ENCODE peak calls at places on chromosomes 7 and 10, in ten cellular contexts. P is HFF-Myc; K is EH; C is GM20000; F is hippocampal formation; O is activated CD4-positive, alpha-beta T cell treated with anti-CD3 and anti-CD28 coated beads for 1 hour; J is EL; Y is myocyte; X is activated T-helper 1 cell treated with anti-CD3 and anti-CD28 coated beads, Interleukin-12 subunit alpha, Interleukin-12 subunit beta, Interleukin-2, Interleukin-4 antibody, amounts not matched to agents 30 ng/mL and 10 ng/mL and 1 ng/mL, durations not matched to agents 14 hours and 24 hours and 36 hours; E is activated CD8-positive, alpha-beta T cell treated with anti-CD3 and anti-CD28 coated beads, Interleukin-2, amount 10 ng/mL, durations not matched to agents 7 days and 5 days. R is an unnamed sample.

GRCh38 chr10:44398271-44398670 is 13.4 kb upstream of the CXCL12 start:
- DNase-seq in F (no peak), K (no peak), P (no peak), O (no peak), C (no peak), J (no peak), E (no peak), Y (no peak), X (no peak), R (no peak)

GRCh38 chr7:111510584-111511378 is 51.5 kb downstream of the IMMP2L start:
- DNase-seq in E (no peak), J (no peak), K (no peak), Y (no peak), O (no peak), P (no peak), F (no peak), X (no peak), C (no peak), R (no peak)

GRCh38 chr10:51699145-51699474 is 285 bp downstream of the CSTF2T start:
- DNase-seq in F (no peak), K (no peak), C (no peak), J (no peak), P (no peak), O (no peak), E (no peak), X (no peak), Y (no peak), R (no peak)

GRCh38 chr7:131591674-131592328 is 35.4 kb upstream of the PODXL start:
- DNase-seq in C (no peak), F (no peak), Y (no peak), X (no peak), K (no peak), P (no peak), J (no peak), E (no peak), O (no peak), R (no peak)

GRCh38 chr7:55065079-55065478 is 46.3 kb downstream of the EGFR start:
- DNase-seq in P (peak; percentile 92), J (peak; percentile 98), F (no peak), C (no peak), K (peak; percentile 98), O (no peak), X (no peak), E (no peak), Y (peak; percentile 92), R (no peak)

GRCh38 chr7:84042110-84042539 is 152.5 kb downstream of the SEMA3A start:
- DNase-seq in X (no peak), O (no peak), Y (peak; percentile 36), F (no peak), C (no peak), E (no peak), J (peak; percentile 94), K (peak; percentile 95), P (peak; percentile 85), R (no peak)

GRCh38 chr7:5423272-5423843 is at the start of gene TNRC18:
- DNase-seq in J (no peak), C (peak; percentile 68), K (no peak), F (no peak), O (no peak), X (no peak), Y (no peak), E (no peak), P (no peak), R (peak; percentile 54)

GRCh38 chr10:11473128-11473760 is 138.2 kb downstream of the USP6NL start:
- DNase-seq in E (no peak), J (no peak), F (no peak), Y (no peak), P (no peak), O (no peak), X (no peak), C (no peak), K (peak; percentile 24), R (no peak)

GRCh38 chr10:114357591-114357990 is 46.7 kb downstream of the AFAP1L2 start:
- DNase-seq in O (no peak), E (no peak), P (no peak), J (no peak), Y (no peak), C (no peak), K (no peak), F (no peak), X (no peak), R (no peak)

GRCh38 chr7:27064169-27064568 is 31.6 kb downstream of the HOXA1 start:
- DNase-seq in J (no peak), F (no peak), P (no peak), O (no peak), E (no peak), K (peak; percentile 43), X (no peak), C (no peak), Y (peak; percentile 65), R (no peak)

GRCh38 chr10:102452672-102453340 is 1.5 kb upstream of the C10orf95 start:
- DNase-seq in O (no peak), E (peak; percentile 71), C (no peak), P (no peak), X (peak; percentile 55), J (peak; percentile 91), Y (peak; percentile 95), F (no peak), K (peak; percentile 84), R (no peak)

GRCh38 chr7:94698275-94698674 is 42.3 kb upstream of the SGCE start:
- DNase-seq in E (no peak), C (no peak), J (peak; percentile 80), P (peak; percentile 65), X (no peak), Y (peak; percentile 74), K (peak; percentile 82), F (no peak), O (no peak), R (no peak)

GRCh38 chr7:36409180-36409579 is 19.5 kb downstream of the ANLN start:
- DNase-seq in K (no peak), J (no peak), F (no peak), E (no peak), C (no peak), P (no peak), Y (no peak), X (no peak), O (no peak), R (no peak)

GRCh38 chr7:92448185-92448747 is 984 bp downstream of the GATAD1 start:
- DNase-seq in J (peak; percentile 55), O (peak; percentile 36), E (peak; percentile 81), K (peak; percentile 52), Y (peak; percentile 64), X (peak; percentile 47), C (peak; percentile 56), P (peak; percentile 21), F (peak; percentile 58), R (peak; percentile 70)

GRCh38 chr7:116227678-116228239 is 17.4 kb downstream of the TES start:
- DNase-seq in O (no peak), Y (peak; percentile 49), P (peak; percentile 87), C (no peak), J (peak; percentile 87), K (peak; percentile 85), F (no peak), X (no peak), E (no peak), R (no peak)

GRCh38 chr7:37440738-37441404 is 7.8 kb downstream of the ELMO1 start:
- DNase-seq in P (no peak), E (peak; percentile 45), Y (no peak), F (no peak), J (no peak), K (no peak), O (no peak), X (peak; percentile 27), C (no peak), R (no peak)

GRCh38 chr7:55476852-55477780 is 95.2 kb downstream of the VOPP1 start:
- DNase-seq in P (no peak), F (no peak), O (no peak), Y (no peak), J (no peak), K (no peak), X (no peak), C (no peak), E (no peak), R (no peak)

GRCh38 chr7:134462337-134462925 is 3.5 kb upstream of the AKR1B1 start:
- DNase-seq in C (no peak), J (peak; percentile 89), Y (peak; percentile 71), K (peak; percentile 92), E (no peak), F (no peak), X (no peak), P (peak; percentile 65), O (no peak), R (no peak)

GRCh38 chr7:44965937-44966730 is 12.7 kb downstream of the MYO1G start:
- DNase-seq in P (no peak), Y (no peak), E (no peak), X (no peak), O (no peak), J (no peak), K (no peak), C (peak; percentile 17), F (no peak), R (no peak)

GRCh38 chr7:98251251-98251843 is 685 bp downstream of the TECPR1 start:
- DNase-seq in C (peak; percentile 64), E (peak; percentile 70), P (no peak), Y (peak; percentile 85), K (no peak), X (peak; percentile 47), J (no peak), O (peak; percentile 22), F (no peak), R (peak; percentile 63)

GRCh38 chr10:11359849-11360248 is 251.6 kb downstream of the USP6NL start:
- DNase-seq in K (no peak), P (no peak), Y (peak; percentile 85), F (no peak), X (no peak), O (no peak), E (no peak), C (no peak), J (no peak), R (no peak)

GRCh38 chr10:33157108-33157507 is 177.4 kb downstream of the NRP1 start:
- DNase-seq in E (no peak), F (no peak), K (peak; percentile 70), J (peak; percentile 73), O (no peak), X (no peak), P (no peak), Y (peak; percentile 12), C (no peak), R (no peak)

GRCh38 chr10:101536800-101537199 is 51.3 kb downstream of the POLL start:
- DNase-seq in K (peak; percentile 32), J (peak; percentile 22), C (peak; percentile 45), E (no peak), O (no peak), Y (peak; percentile 33), X (no peak), F (no peak), P (peak; percentile 20), R (peak; percentile 59)

GRCh38 chr7:29977926-29978652 is 11.5 kb downstream of the SCRN1 start:
- DNase-seq in P (no peak), F (no peak), Y (peak; percentile 12), K (no peak), E (no peak), O (no peak), J (no peak), C (no peak), X (no peak), R (peak; percentile 24)

GRCh38 chr7:116451958-116452729 is 47.4 kb upstream of the CAV2 start:
- DNase-seq in O (no peak), Y (no peak), X (no peak), E (no peak), J (no peak), K (no peak), C (no peak), P (no peak), F (no peak), R (no peak)

GRCh38 chr7:30378275-30378674 is 93.9 kb downstream of the ZNRF2 start:
- DNase-seq in Y (no peak), O (no peak), J (no peak), E (no peak), P (no peak), K (no peak), F (no peak), C (no peak), X (no peak), R (no peak)

GRCh38 chr7:149369497-149369896 is 91.4 kb downstream of the ZNF777 start:
- DNase-seq in P (no peak), K (no peak), F (no peak), E (no peak), O (no peak), Y (no peak), C (no peak), J (no peak), X (no peak), R (no peak)

GRCh38 chr10:2611603-2612002 is 455.7 kb upstream of the PFKP start:
- DNase-seq in J (no peak), K (no peak), X (no peak), C (no peak), P (no peak), F (no peak), O (no peak), E (no peak), Y (no peak), R (no peak)